ENCODE peak calls at places on chromosomes 12 and 14, in five cellular contexts. S is suprapubic skin, A is A549, X is tibial nerve, J is SK-N-SH. R is an unnamed sample.

GRCh38 chr14:89415139-89415538 is 1.9 kb downstream of the FOXN3 start:
- DNase-seq in J (no peak), X (no peak), S (no peak), A (no peak), R (no peak)

GRCh38 chr12:109058773-109059172 is 6.4 kb downstream of the USP30 start:
- DNase-seq in X (no peak), S (no peak), J (no peak), A (no peak), R (no peak)

GRCh38 chr12:92608418-92609091 is 94.2 kb upstream of the PLEKHG7 start:
- DNase-seq in A (peak), S (no peak), J (peak), X (peak), R (no peak)

GRCh38 chr12:128259556-128260070 is 7.4 kb upstream of the TMEM132C start:
- DNase-seq in X (peak), S (no peak), J (peak), A (peak), R (no peak)

GRCh38 chr12:108173160-108173559 is 44.1 kb downstream of the WSCD2 start:
- DNase-seq in X (no peak), J (no peak), A (no peak), S (no peak), R (no peak)

GRCh38 chr12:25725874-25726273 is 172.8 kb upstream of the LMNTD1 start:
- DNase-seq in S (no peak), A (no peak), X (peak), J (no peak), R (no peak)

GRCh38 chr14:91281346-91281745 is 36.8 kb upstream of the GPR68 start:
- DNase-seq in A (no peak), X (no peak), S (no peak), J (no peak), R (no peak)

GRCh38 chr14:101178184-101179072 is 274.9 kb upstream of the RTL1 start:
- DNase-seq in X (no peak), A (no peak), S (no peak), J (no peak), R (no peak)

GRCh38 chr12:87467893-87468292 is 561.3 kb downstream of the C12orf50 start:
- DNase-seq in S (no peak), J (no peak), X (no peak), A (no peak), R (no peak)

GRCh38 chr12:116881325-116881866 is at the start of gene HRK:
- DNase-seq in X (no peak), J (no peak), A (no peak), S (no peak), R (peak)

GRCh38 chr12:116880213-116880816 is 926 bp downstream of the HRK start:
- DNase-seq in X (no peak), S (no peak), J (peak), A (no peak), R (no peak)

GRCh38 chr12:116880817-116881324 is 370 bp downstream of the HRK start:
- DNase-seq in X (no peak), S (no peak), J (peak), A (peak), R (no peak)

GRCh38 chr12:116878567-116879508 is 2.4 kb downstream of the HRK start:
- DNase-seq in A (no peak), S (no peak), J (peak), X (no peak), R (no peak)

DNA sequence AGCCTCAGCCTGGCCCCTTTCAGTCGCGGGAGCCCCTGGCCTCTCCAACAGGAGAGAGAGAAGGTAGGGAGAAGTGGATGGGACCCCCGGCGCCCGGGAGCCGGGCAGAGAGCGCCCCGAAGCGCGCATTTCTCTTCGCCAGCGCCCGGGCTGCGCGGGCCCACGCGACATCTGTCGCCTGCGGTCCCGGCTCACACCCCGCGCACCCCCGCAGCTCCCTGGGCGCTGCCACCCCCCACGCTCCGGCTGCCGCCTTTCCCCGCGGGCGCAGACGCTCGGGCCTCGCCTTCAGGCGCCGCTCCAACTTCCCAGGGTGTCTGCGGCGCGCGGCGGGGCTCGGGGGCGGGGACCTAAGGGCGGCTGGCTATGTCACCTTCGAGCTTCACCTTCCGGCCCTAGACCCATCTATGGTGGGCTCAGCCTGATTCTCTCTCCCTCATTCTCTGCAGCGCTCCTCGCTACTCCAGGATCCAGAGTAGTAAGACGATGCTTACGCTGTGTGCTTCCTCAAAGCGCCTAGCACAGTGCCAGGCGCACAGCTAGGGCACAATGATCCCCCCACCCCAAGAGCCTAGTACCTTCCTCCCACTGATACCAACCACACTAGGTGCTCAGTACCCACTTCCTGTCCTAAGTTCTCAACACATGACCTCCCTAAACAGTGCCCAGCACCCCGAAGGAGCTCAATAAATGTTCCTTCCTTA is 1.6 kb downstream of the HRK start:
- DNase-seq in S (no peak), X (no peak), A (no peak), J (peak), R (peak)
- TF ChIP-seq CTCF in S (no peak), X (no peak), A (no peak), J (no peak), R (no peak)

GRCh38 chr12:120220838-120221575 is 20.1 kb upstream of the RPLP0 start:
- DNase-seq in S (no peak), A (no peak), J (no peak), X (no peak), R (no peak)
- TF ChIP-seq EP300 in S (no peak), A (no peak), J (no peak), X (peak), R (no peak)

GRCh38 chr14:39722547-39723273 is 290.5 kb upstream of the FBXO33 start:
- DNase-seq in J (no peak), A (no peak), S (no peak), X (no peak), R (no peak)

DNA sequence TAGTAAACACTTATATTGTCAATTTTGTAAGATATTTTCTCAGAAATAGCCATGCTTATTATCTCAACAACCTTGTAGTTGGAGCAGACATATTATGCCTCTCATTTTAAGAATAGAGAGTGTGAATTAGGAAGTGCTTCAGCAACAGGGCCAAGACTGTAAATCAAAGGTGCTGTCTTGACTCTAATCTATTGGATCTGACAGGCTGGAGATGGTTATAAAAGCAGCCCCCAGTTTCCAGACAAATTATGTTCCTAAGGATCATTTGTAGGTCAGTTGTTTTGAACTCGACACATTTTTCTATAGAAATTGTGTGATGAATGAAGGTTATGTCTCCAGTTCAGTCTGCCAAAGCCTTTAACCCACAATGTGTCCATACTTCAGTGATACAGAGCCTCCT is 284.8 kb upstream of the FBXO33 start:
- DNase-seq in S (no peak), J (no peak), A (no peak), X (no peak), R (no peak)
- TF ChIP-seq CTCF in S (no peak), J (no peak), A (no peak), X (no peak), R (no peak)

DNA sequence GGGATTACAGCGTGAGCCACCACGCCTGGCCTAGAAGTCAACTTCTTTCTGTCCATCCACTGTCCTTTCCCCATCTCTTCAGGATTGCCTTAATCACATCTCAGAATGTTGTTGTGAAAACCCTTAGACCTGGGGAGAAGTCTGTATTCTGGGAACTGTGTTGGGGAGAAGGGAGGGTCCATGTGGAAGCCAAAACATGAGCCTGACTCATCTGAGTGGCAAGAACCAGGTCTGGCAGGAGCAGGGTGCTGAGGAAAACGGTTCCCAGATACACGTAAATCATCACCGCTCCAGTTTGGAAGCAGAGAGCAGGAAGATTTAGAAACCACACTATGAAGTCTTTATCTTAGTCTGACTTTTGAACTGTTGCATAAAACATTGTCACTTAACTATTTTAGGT is 245.6 kb upstream of the RGS6 start:
- DNase-seq in S (no peak), A (no peak), X (peak), J (no peak), R (no peak)
- TF ChIP-seq EP300 in S (no peak), A (no peak), X (peak), J (no peak), R (no peak)